ENCODE peak calls at places on chromosome 15, in four cellular contexts. R, U, K and P are unnamed samples.

GRCh38 chr15:28886431-28887343 is 913 bp downstream of the APBA2 start:
- DNase-seq in R (no peak), U (no peak), K (no peak), P (no peak)

GRCh38 chr15:71051539-71051938 is 63.7 kb upstream of the THSD4 start:
- DNase-seq in R (no peak), U (no peak), K (no peak), P (no peak)

GRCh38 chr15:79192462-79193036 is 90.0 kb upstream of the ANKRD34C start:
- DNase-seq in R (no peak), U (no peak), K (no peak), P (no peak)

GRCh38 chr15:69535101-69535638 is 82.6 kb downstream of the RPLP1 start:
- DNase-seq in R (no peak), U (no peak), K (no peak), P (no peak)

GRCh38 chr15:40340038-40340739 is 550 bp downstream of the CCDC9B start:
- DNase-seq in R (no peak), U (peak; percentile 63), K (no peak), P (peak; percentile 71)

GRCh38 chr15:71117906-71118305 is 2.6 kb downstream of the THSD4 start:
- DNase-seq in R (no peak), U (no peak), K (no peak), P (no peak)

GRCh38 chr15:66004618-66005262 is 135.4 kb downstream of the RAB11A start:
- DNase-seq in R (no peak), U (no peak), K (no peak), P (no peak)

GRCh38 chr15:66803182-66803729 is 101.2 kb downstream of the SMAD6 start:
- DNase-seq in R (no peak), U (peak; percentile 70), K (no peak), P (no peak)

GRCh38 chr15:72486144-72486543 is 12.0 kb downstream of the ARIH1 start:
- DNase-seq in R (no peak), U (no peak), K (no peak), P (no peak)

GRCh38 chr15:61173899-61174689 is 55.0 kb downstream of the RORA start:
- DNase-seq in R (no peak), U (no peak), K (no peak), P (no peak)

GRCh38 chr15:70247281-70247680 is 149.6 kb upstream of the TLE3 start:
- DNase-seq in R (no peak), U (no peak), K (no peak), P (no peak)

GRCh38 chr15:90191795-90192494 is 9.2 kb upstream of the SEMA4B start:
- DNase-seq in R (no peak), U (no peak), K (peak; percentile 36), P (peak; percentile 45)

GRCh38 chr15:72964135-72964534 is 88.1 kb upstream of the NEO1 start:
- DNase-seq in R (no peak), U (no peak), K (no peak), P (no peak)

GRCh38 chr15:73573572-73573971 is 59.6 kb downstream of the NPTN start:
- DNase-seq in R (no peak), U (no peak), K (no peak), P (no peak)

GRCh38 chr15:90642464-90643300 is 74.5 kb upstream of the BLM start:
- DNase-seq in R (no peak), U (no peak), K (no peak), P (no peak)

GRCh38 chr15:38069506-38069905 is 135.1 kb downstream of the TMCO5A start:
- DNase-seq in R (no peak), U (peak; percentile 40), K (no peak), P (no peak)

GRCh38 chr15:52463638-52464037 is 65.0 kb downstream of the MYO5A start:
- DNase-seq in R (no peak), U (no peak), K (no peak), P (no peak)

GRCh38 chr15:75945953-75946352 is 42.3 kb downstream of the FBXO22 start:
- DNase-seq in R (no peak), U (no peak), K (no peak), P (no peak)

GRCh38 chr15:86199467-86200145 is 119.9 kb downstream of the AGBL1 start:
- DNase-seq in R (no peak), U (no peak), K (no peak), P (no peak)

GRCh38 chr15:89291934-89292438 is 42.6 kb downstream of the POLG start:
- DNase-seq in R (no peak), U (no peak), K (no peak), P (no peak)

GRCh38 chr15:28989239-28989830 is 103.6 kb downstream of the APBA2 start:
- DNase-seq in R (no peak), U (no peak), K (no peak), P (peak; percentile 57)

GRCh38 chr15:42133356-42133755 is 23.1 kb downstream of the PLA2G4F start:
- DNase-seq in R (no peak), U (no peak), K (no peak), P (no peak)

GRCh38 chr15:73240864-73241499 is 127.8 kb downstream of the HCN4 start:
- DNase-seq in R (peak; percentile 58), U (peak; percentile 19), K (peak; percentile 65), P (peak; percentile 15)

GRCh38 chr15:31338879-31339557 is 12.4 kb downstream of the KLF13 start:
- DNase-seq in R (no peak), U (peak; percentile 72), K (no peak), P (peak; percentile 39)

GRCh38 chr15:25787855-25788521 is 75.1 kb downstream of the ATP10A start:
- DNase-seq in R (no peak), U (no peak), K (no peak), P (no peak)

GRCh38 chr15:39369768-39370167 is 211.1 kb upstream of the THBS1 start:
- DNase-seq in R (no peak), U (no peak), K (no peak), P (no peak)

GRCh38 chr15:85889956-85890619 is 95.4 kb upstream of the KLHL25 start:
- DNase-seq in R (no peak), U (no peak), K (no peak), P (no peak)

GRCh38 chr15:48559270-48559669 is 86.2 kb downstream of the FBN1 start:
- DNase-seq in R (no peak), U (peak; percentile 30), K (no peak), P (no peak)

GRCh38 chr15:70480196-70480856 is 283.0 kb downstream of the UACA start:
- DNase-seq in R (no peak), U (no peak), K (peak; percentile 35), P (no peak)

GRCh38 chr15:40146037-40146436 is 14.8 kb upstream of the BUB1B start:
- DNase-seq in R (no peak), U (no peak), K (no peak), P (no peak)

GRCh38 chr15:101152914-101153313 is 98.9 kb downstream of the CHSY1 start:
- DNase-seq in R (peak; percentile 45), U (no peak), K (no peak), P (no peak)

GRCh38 chr15:66615175-66615495 is 49.3 kb upstream of the LCTL start:
- DNase-seq in R (no peak), U (no peak), K (no peak), P (no peak)

GRCh38 chr15:65028338-65028737 is 1.1 kb downstream of the MTFMT start:
- DNase-seq in R (no peak), U (no peak), K (no peak), P (no peak)

GRCh38 chr15:39131605-39132004 is 449.3 kb upstream of the THBS1 start:
- DNase-seq in R (no peak), U (no peak), K (no peak), P (no peak)

GRCh38 chr15:77111813-77112212 is 40.9 kb upstream of the TSPAN3 start:
- DNase-seq in R (no peak), U (no peak), K (no peak), P (no peak)

GRCh38 chr15:45631831-45632230 is 3.0 kb upstream of the SQOR start:
- DNase-seq in R (no peak), U (no peak), K (no peak), P (no peak)
- H3K27ac ChIP-seq in R (no peak overlapping the region), U (peak overlapping the region; percentile 20), K (no peak overlapping the region), P (no peak overlapping the region)

DNA sequence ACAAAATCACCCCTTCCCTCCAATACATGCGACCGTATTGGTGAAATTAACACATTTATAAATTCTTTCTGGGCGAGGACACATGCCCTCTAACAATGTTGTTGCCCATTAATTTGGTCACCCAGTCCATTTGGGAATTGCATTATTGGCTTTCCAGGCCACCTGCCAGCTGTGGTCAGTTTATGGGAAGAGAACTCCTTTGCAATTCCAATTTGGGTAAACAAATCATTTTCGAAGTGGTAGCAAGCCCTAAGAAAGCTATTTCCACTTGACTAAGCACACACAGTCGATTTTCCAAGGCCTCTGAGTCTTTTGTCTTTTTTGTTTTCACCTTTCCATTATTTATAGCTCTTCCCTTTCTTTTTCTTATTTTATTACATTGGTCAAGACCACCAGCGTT is 362.3 kb upstream of the RGMA start:
- DNase-seq in R (no peak), U (no peak), K (no peak), P (no peak)
- H3K27ac ChIP-seq in R (no peak overlapping the region), U (no peak overlapping the region), K (no peak overlapping the region), P (no peak overlapping the region)

DNA sequence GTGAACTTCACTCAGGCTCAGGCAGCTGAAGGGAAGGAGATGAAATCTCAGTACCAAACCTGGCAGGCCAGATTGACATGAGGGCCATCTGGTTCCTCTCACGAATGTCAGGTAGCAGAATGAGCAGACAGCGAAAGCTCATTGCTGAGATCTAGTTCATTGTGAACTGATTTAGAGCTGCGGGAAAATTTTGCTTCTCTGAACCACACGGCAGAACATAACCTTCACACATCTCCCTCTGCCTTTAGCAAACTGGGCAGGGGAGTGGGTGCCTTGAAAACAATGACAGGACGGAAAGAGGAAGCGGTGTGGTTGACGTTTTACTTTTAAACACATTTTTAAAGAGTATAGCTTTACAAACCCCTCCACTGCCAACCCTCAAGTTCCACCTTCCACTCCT is 26.2 kb upstream of the GOLGA8B start:
- DNase-seq in R (no peak), U (no peak), K (no peak), P (no peak)
- H3K27ac ChIP-seq in R (no peak overlapping the region), U (no peak overlapping the region), K (no peak overlapping the region), P (no peak overlapping the region)

DNA sequence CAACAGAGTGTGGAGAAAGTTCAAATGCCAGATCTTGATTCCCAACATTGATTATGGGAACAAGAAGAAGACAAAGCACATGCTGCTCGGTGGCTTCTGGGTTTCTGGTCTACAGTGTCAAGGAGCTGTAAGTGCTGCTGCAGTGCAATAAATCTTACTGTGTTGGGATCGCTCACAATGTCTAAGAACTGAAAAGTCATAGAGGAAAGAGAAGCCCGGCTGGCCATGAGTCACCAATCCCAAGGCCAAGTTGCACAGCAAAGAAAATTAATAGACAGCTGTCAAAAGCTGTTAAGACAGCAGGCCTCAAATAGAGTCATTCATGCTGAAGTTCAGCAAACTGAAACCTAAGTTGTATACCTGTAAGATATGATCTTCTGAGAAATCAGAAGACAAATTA is 33.2 kb upstream of the SPPL2A start:
- DNase-seq in R (no peak), U (no peak), K (no peak), P (no peak)
- H3K27ac ChIP-seq in R (no peak overlapping the region), U (no peak overlapping the region), K (no peak overlapping the region), P (no peak overlapping the region)

DNA sequence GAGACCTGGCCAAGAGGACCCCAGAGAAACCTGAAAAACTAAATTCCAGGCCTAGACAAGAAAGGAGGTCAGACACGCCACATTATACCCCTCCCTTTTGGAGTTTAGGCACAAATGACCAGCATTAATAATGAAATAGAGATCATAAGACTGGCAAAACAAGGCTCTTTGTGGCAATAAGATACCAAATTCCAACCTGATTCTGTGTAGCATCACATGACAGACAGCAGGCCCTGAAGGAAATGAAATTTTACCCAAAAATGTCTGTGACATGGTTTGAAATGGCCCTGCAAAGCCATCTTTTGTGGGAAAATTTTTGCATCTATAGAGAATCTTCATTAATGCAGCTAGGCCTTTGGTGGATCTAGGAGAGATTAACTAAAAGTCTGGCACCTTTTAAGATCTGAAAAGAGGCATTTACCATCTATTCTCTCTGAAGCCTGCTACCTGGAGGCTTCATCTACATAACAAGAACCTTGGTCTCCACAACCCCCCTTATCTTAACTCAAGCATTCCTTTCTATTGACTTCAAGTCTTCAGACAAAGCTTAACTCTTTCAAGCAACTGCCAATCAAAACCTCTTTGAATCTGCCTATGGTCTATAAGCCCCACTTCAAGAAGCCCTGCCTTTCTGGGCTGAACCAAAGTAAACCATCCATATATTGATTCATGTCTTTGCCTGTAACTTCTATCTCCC is 8.0 kb downstream of the FAM174B start:
- DNase-seq in R (peak; percentile 67), U (no peak), K (no peak), P (no peak)
- H3K27ac ChIP-seq in R (peak overlapping the region; percentile 85), U (no peak overlapping the region), K (no peak overlapping the region), P (no peak overlapping the region)